ENCODE peak calls at places on chromosome 11, in seven cellular contexts. G is NCI-H510A treated with DMSO at 0.1 percent for 48 hours, A is AG20443, Y is amniotic epithelial cell, V is cardiac muscle cell, X is myocyte, N is NCI-H1092 treated with DMSO at 0.1 percent for 48 hours. H is an unnamed sample.

GRCh38 chr11:117875397-117876048 is 935 bp downstream of the FXYD6 start:
- DNase-seq in G (peak), A (no peak), N (peak), X (no peak), Y (no peak), V (peak), H (no peak)

GRCh38 chr11:1323779-1324178 is 14.3 kb upstream of the TOLLIP start:
- DNase-seq in A (no peak), Y (no peak), V (no peak), X (no peak), N (no peak), G (no peak), H (no peak)

GRCh38 chr11:64444838-64445441 is 86.0 kb downstream of the RPS6KA4 start:
- DNase-seq in G (no peak), A (peak), V (no peak), N (no peak), X (peak), Y (peak), H (no peak)

GRCh38 chr11:69063671-69064260 is 15.0 kb downstream of the TPCN2 start:
- DNase-seq in A (no peak), Y (no peak), N (no peak), G (no peak), V (no peak), X (no peak), H (no peak)

GRCh38 chr11:61688368-61689163 is 8.4 kb downstream of the DAGLA start:
- DNase-seq in G (no peak), A (peak), N (no peak), Y (peak), V (no peak), X (peak), H (peak)

GRCh38 chr11:117315285-117316196 is 515 bp downstream of the BACE1 start:
- DNase-seq in X (no peak), G (no peak), A (peak), Y (no peak), N (no peak), V (peak), H (no peak)

GRCh38 chr11:10181811-10182210 is 112.2 kb downstream of the SBF2 start:
- DNase-seq in X (peak), V (no peak), N (no peak), Y (peak), A (peak), G (no peak), H (no peak)

GRCh38 chr11:102530558-102530957 is at the start of gene MMP7:
- DNase-seq in X (no peak), Y (peak), N (no peak), A (peak), G (no peak), V (no peak), H (no peak)

GRCh38 chr11:126297004-126297403 is 6.9 kb upstream of the DCPS start:
- DNase-seq in X (no peak), A (no peak), V (no peak), Y (no peak), N (no peak), G (no peak), H (no peak)

GRCh38 chr11:130710442-130711101 is 205.7 kb downstream of the SNX19 start:
- DNase-seq in A (no peak), N (peak), G (no peak), V (no peak), X (no peak), Y (no peak), H (no peak)

GRCh38 chr11:95363189-95363588 is 132.2 kb upstream of the SESN3 start:
- DNase-seq in Y (peak), G (no peak), A (no peak), X (no peak), V (no peak), N (no peak), H (no peak)